ENCODE peak calls at places on chromosomes 12 and 14, in five cellular contexts. I, Y, R, U and Q are unnamed samples.

GRCh38 chr12:72296389-72296788 is 24.2 kb downstream of the TRHDE start:
- DNase-seq in U (peak; percentile 67), I (peak; percentile 31), Y (no peak), R (no peak), Q (no peak)

GRCh38 chr12:54937929-54938328 is 46.6 kb downstream of the TESPA1 start:
- DNase-seq in Y (no peak), U (no peak), R (no peak), I (no peak), Q (no peak)

GRCh38 chr14:95784137-95784536 is 70.2 kb upstream of the TCL1A start:
- DNase-seq in U (no peak), Y (no peak), R (no peak), I (peak; percentile 12), Q (no peak)

GRCh38 chr12:56836317-56836716 is 73.2 kb downstream of the HSD17B6 start:
- DNase-seq in Y (no peak), R (no peak), I (peak; percentile 7), U (no peak), Q (no peak)

GRCh38 chr14:74240794-74241610 is 1.8 kb downstream of the VSX2 start:
- DNase-seq in Y (peak; percentile 85), I (peak; percentile 15), U (no peak), R (no peak), Q (no peak)

GRCh38 chr14:102472815-102473158 is 36.8 kb downstream of the ANKRD9 start:
- DNase-seq in R (no peak), Y (no peak), I (no peak), U (no peak), Q (no peak)

GRCh38 chr12:59182191-59182590 is 261.9 kb upstream of the LRIG3 start:
- DNase-seq in R (no peak), Y (no peak), U (no peak), I (no peak), Q (no peak)

GRCh38 chr12:80716711-80717469 is at the start of gene MYF5:
- DNase-seq in I (no peak), R (no peak), Y (peak; percentile 67), U (no peak), Q (no peak)

GRCh38 chr14:65069874-65070709 is 32.2 kb downstream of the MAX start:
- DNase-seq in R (no peak), I (no peak), U (no peak), Y (peak; percentile 50), Q (no peak)

GRCh38 chr12:66235626-66236281 is 46.7 kb downstream of the IRAK3 start:
- DNase-seq in I (peak; percentile 24), Y (no peak), U (no peak), R (no peak), Q (no peak)
- TF ChIP-seq CTCF in I (no peak), Y (peak; percentile 14), U (peak; percentile 26), R (no peak), Q (peak; percentile 68)

GRCh38 chr14:92459479-92460421 is 53.8 kb upstream of the RIN3 start:
- DNase-seq in R (no peak), I (no peak), U (no peak), Y (no peak), Q (peak; percentile 68)
- TF ChIP-seq CTCF in R (no peak), I (no peak), U (no peak), Y (no peak), Q (peak; percentile 48)

GRCh38 chr12:62448436-62448835 is 18.2 kb upstream of the MON2 start:
- DNase-seq in U (no peak), Y (no peak), R (no peak), I (no peak), Q (no peak)

GRCh38 chr12:62446741-62447452 is 19.7 kb upstream of the MON2 start:
- DNase-seq in U (no peak), Y (no peak), R (no peak), I (no peak), Q (no peak)
- TF ChIP-seq CTCF in U (no peak), Y (no peak), R (no peak), I (no peak), Q (no peak)

DNA sequence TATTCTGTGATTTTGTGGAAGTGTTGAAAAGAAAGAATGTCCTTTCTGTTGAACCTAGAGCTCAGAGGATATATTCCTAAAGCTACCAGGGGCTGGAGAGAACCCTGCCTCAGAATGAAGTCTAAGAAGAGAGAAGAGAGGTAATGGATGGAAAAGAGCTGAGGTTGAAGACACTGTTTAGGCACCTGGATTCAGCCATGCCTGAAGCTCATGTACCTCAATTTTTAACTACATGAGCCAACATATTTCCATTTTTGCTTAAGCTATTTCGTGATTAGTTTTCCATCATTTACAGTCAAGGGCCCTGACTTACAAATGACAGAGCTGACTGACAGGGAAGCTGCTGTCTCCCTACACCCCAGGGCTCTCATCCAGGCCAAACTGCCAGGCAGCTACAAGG is 10.7 kb downstream of the CAMKK2 start:
- DNase-seq in U (no peak), I (no peak), R (no peak), Y (no peak), Q (no peak)
- TF ChIP-seq CTCF in U (no peak), I (no peak), R (no peak), Y (no peak), Q (no peak)

DNA sequence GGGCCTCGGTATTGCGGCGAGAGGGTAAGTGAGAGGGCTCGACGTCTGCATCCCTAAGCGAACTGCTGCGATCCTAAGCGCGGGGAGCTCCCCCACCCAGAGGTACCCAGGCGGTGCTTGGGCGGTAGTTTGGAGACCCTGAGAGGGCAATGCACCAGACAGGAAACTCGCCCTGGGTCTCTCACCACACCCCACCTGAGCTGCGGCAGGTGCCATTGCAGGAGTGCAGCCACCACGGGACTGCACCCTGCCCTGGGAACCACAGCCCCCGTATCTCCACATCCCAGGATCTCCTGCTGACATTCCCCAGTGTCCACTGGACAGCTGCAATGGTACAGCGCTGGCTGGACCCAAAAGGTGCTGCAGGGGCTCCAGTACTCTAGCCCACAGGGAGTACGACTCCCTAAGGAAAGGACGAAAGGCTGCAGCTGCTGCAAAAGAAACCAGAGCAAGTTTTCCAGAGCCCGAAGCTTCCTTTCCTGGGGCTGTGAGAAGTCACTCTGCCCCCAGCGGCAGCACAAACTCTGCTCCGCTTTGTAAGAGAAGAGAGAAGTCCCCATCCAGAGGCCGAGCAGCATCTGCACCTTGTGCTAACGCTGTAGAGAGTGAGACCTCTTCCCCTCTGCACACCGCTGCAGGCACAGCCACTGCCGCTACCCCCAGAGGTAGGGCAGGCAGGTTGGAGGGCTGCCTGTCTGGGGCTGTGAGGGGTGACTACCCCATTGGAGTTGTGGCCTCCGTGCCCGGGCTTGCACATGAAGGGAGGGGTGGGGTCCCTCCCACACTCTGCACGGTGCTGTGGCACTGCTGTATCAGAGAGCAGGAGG is 31.1 kb upstream of the MON2 start:
- DNase-seq in U (peak; percentile 49), R (no peak), Y (peak; percentile 52), I (peak; percentile 74), Q (no peak)
- TF ChIP-seq CTCF in U (peak; percentile 75), R (peak; percentile 19), Y (peak; percentile 25), I (peak; percentile 63), Q (peak; percentile 73)

GRCh38 chr12:120181991-120182631 is 12.4 kb downstream of the GCN1 start:
- DNase-seq in Y (no peak), R (no peak), U (no peak), I (peak; percentile 25), Q (no peak)
- TF ChIP-seq CTCF in Y (no peak), R (no peak), U (no peak), I (no peak), Q (peak; percentile 29)

GRCh38 chr12:103397536-103397935 is 98.2 kb downstream of the C12orf42 start:
- DNase-seq in I (no peak), R (no peak), Y (no peak), U (no peak), Q (no peak)

GRCh38 chr12:103399986-103400385 is 95.8 kb downstream of the C12orf42 start:
- DNase-seq in U (no peak), I (no peak), R (no peak), Y (no peak), Q (no peak)

GRCh38 chr12:103401421-103401820 is 94.3 kb downstream of the C12orf42 start:
- DNase-seq in I (no peak), U (no peak), R (no peak), Y (no peak), Q (no peak)
- TF ChIP-seq CTCF in I (no peak), U (no peak), R (no peak), Y (no peak), Q (no peak)

DNA sequence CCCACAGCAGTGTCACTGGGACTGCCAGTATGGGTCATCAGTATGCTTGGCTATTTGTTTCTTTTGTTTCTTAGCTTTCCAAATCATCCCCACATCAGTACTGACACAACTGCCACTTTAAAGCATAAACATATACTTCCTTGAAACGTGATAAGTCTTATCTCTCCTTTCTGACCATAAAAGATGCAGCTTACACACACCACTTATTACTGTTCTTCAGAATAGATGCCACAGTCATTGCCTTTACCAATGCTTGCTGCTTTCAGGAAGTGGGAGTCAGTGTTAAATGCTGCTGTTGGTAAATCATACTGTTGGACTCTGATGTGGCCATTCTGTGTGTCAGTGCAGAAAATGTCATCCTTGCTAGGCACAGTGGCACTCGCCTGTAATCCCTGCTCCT is 18.5 kb upstream of the GARIN2 start:
- DNase-seq in R (no peak), I (no peak), Y (no peak), U (no peak), Q (no peak)
- TF ChIP-seq CTCF in R (no peak), I (no peak), Y (no peak), U (no peak), Q (no peak)

DNA sequence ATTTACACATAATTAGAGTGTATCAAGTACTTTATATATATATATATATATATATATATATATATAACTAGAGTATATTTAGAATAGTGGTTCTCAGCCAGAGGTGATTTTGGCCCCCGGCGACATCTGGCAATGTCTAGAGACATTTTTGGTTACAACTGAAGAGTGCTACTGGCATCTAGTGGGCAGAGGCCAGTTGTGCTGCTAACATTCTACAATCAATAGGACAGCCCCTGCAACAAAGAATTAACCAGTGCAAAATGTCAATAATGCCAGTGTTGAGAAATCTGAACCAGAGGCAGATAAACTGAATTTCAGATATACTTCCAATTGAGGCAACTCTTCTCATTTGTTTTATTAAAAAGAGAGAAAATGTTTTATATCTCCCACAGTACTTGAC is 8.9 kb downstream of the GTF2A1 start:
- DNase-seq in I (peak; percentile 54), Y (no peak), R (peak; percentile 18), U (no peak), Q (no peak)
- TF ChIP-seq CTCF in I (peak; percentile 37), Y (no peak), R (peak; percentile 46), U (peak; percentile 41), Q (peak; percentile 59)

GRCh38 chr12:31659087-31659942 is at the start of gene ETFBKMT:
- DNase-seq in R (peak; percentile 93), I (peak; percentile 81), Y (peak; percentile 96), U (peak; percentile 29), Q (peak; percentile 83)
- TF ChIP-seq CTCF in R (no peak), I (peak; percentile 44), Y (peak; percentile 70), U (peak; percentile 48), Q (peak; percentile 63)